ENCODE peak calls at places on chromosomes 4 and X, in four cellular contexts. P is omental fat pad; M is stimulated activated CD8-positive, alpha-beta memory T cell treated with anti-CD3 and anti-CD28 coated beads, Interleukin-7, amount 100 ng/mL, for 4 hours; R is ovary. C is an unnamed sample.

GRCh38 chr4:123415977-123416376 is 19.4 kb downstream of the SPRY1 start:
- DNase-seq in P (no peak), M (peak; percentile 53), R (no peak), C (peak; percentile 81)

GRCh38 chr4:71187399-71188196 is 151.2 kb upstream of the SLC4A4 start:
- DNase-seq in P (peak; percentile 33), M (no peak), R (no peak), C (peak; percentile 45)

GRCh38 chr4:118915468-118915867 is 26.8 kb downstream of the SYNPO2 start:
- DNase-seq in P (no peak), M (no peak), R (no peak), C (no peak)

GRCh38 chrX:41137589-41137988 is 52.3 kb downstream of the USP9X start:
- DNase-seq in P (no peak), M (no peak), R (no peak), C (no peak)

GRCh38 chr4:6229671-6230501 is 29.5 kb upstream of the JAKMIP1 start:
- DNase-seq in P (no peak), M (no peak), R (no peak), C (no peak)

GRCh38 chrX:17930850-17931249 is 69.8 kb upstream of the RAI2 start:
- DNase-seq in P (no peak), M (no peak), R (no peak), C (no peak)

GRCh38 chr4:142264961-142265360 is 581.1 kb downstream of the INPP4B start:
- DNase-seq in P (no peak), M (no peak), R (no peak), C (no peak)

GRCh38 chr4:10529891-10530786 is 72.9 kb upstream of the ZNF518B start:
- DNase-seq in P (no peak), M (no peak), R (no peak), C (no peak)

GRCh38 chr4:32776435-32777203 is 2056.4 kb downstream of the PCDH7 start:
- DNase-seq in P (no peak), M (no peak), R (no peak), C (no peak)

GRCh38 chrX:73851014-73852009 is 288.3 kb downstream of the CHIC1 start:
- DNase-seq in P (peak; percentile 54), M (no peak), R (peak; percentile 85), C (no peak)

GRCh38 chrX:104359124-104359523 is 104.4 kb upstream of the ESX1 start:
- DNase-seq in P (no peak), M (no peak), R (no peak), C (no peak)

GRCh38 chrX:107485019-107485418 is 35.6 kb downstream of the FRMPD3 start:
- DNase-seq in P (no peak), M (no peak), R (no peak), C (no peak)

GRCh38 chr4:113433116-113433515 is 328.4 kb downstream of the CAMK2D start:
- DNase-seq in P (no peak), M (no peak), R (no peak), C (no peak)

GRCh38 chr4:22021116-22021515 is 72.5 kb upstream of the KCNIP4 start:
- DNase-seq in P (no peak), M (no peak), R (no peak), C (no peak)

GRCh38 chr4:3145251-3145908 is 70.9 kb downstream of the HTT start:
- DNase-seq in P (no peak), M (no peak), R (no peak), C (no peak)

C was measured in H4.